ENCODE peak calls at places on chromosomes 13 and 19, in four cellular contexts. One of them, this sample, is unnamed.

GRCh38 chr13:111589321-111589720 is 268.9 kb downstream of the TEX29 start:
- DNase-seq in left lobe of liver: no peak
- DNase-seq in activated T-helper 1 cell treated with anti-CD3 and anti-CD28 coated beads, Interleukin-2, amount 50 U/mL, for 16 hours: no peak
- DNase-seq in fibroblast of pulmonary artery: no peak
- DNase-seq in this sample: no peak

GRCh38 chr13:110467516-110467915 is 94.0 kb downstream of the RAB20 start:
- DNase-seq in activated T-helper 1 cell treated with anti-CD3 and anti-CD28 coated beads, Interleukin-2, amount 50 U/mL, for 16 hours: no peak
- DNase-seq in left lobe of liver: no peak
- DNase-seq in fibroblast of pulmonary artery: no peak
- DNase-seq in this sample: no peak

GRCh38 chr13:43883636-43884035 is 3.9 kb downstream of the LACC1 start:
- DNase-seq in fibroblast of pulmonary artery: no peak
- DNase-seq in left lobe of liver: no peak
- DNase-seq in activated T-helper 1 cell treated with anti-CD3 and anti-CD28 coated beads, Interleukin-2, amount 50 U/mL, for 16 hours: no peak
- DNase-seq in this sample: peak

GRCh38 chr13:47112900-47113299 is 216.0 kb upstream of the HTR2A start:
- DNase-seq in fibroblast of pulmonary artery: no peak
- DNase-seq in left lobe of liver: no peak
- DNase-seq in activated T-helper 1 cell treated with anti-CD3 and anti-CD28 coated beads, Interleukin-2, amount 50 U/mL, for 16 hours: no peak
- DNase-seq in this sample: no peak

GRCh38 chr13:34640179-34640929 is 301.7 kb upstream of the NBEA start:
- DNase-seq in fibroblast of pulmonary artery: no peak
- DNase-seq in activated T-helper 1 cell treated with anti-CD3 and anti-CD28 coated beads, Interleukin-2, amount 50 U/mL, for 16 hours: no peak
- DNase-seq in left lobe of liver: no peak
- DNase-seq in this sample: no peak

GRCh38 chr19:46704379-46705076 is 12.4 kb downstream of the PRKD2 start:
- DNase-seq in activated T-helper 1 cell treated with anti-CD3 and anti-CD28 coated beads, Interleukin-2, amount 50 U/mL, for 16 hours: peak
- DNase-seq in fibroblast of pulmonary artery: peak
- DNase-seq in left lobe of liver: peak
- DNase-seq in this sample: no peak

GRCh38 chr19:35254341-35255297 is 5.8 kb downstream of the LSR start:
- DNase-seq in activated T-helper 1 cell treated with anti-CD3 and anti-CD28 coated beads, Interleukin-2, amount 50 U/mL, for 16 hours: no peak
- DNase-seq in fibroblast of pulmonary artery: no peak
- DNase-seq in left lobe of liver: peak
- DNase-seq in this sample: no peak

GRCh38 chr19:45280471-45280961 is 29.4 kb downstream of the MARK4 start:
- DNase-seq in activated T-helper 1 cell treated with anti-CD3 and anti-CD28 coated beads, Interleukin-2, amount 50 U/mL, for 16 hours: no peak
- DNase-seq in left lobe of liver: no peak
- DNase-seq in fibroblast of pulmonary artery: no peak
- DNase-seq in this sample: peak

GRCh38 chr13:40190656-40191100 is 475.8 kb downstream of the FOXO1 start:
- DNase-seq in activated T-helper 1 cell treated with anti-CD3 and anti-CD28 coated beads, Interleukin-2, amount 50 U/mL, for 16 hours: peak
- DNase-seq in fibroblast of pulmonary artery: peak
- DNase-seq in left lobe of liver: no peak
- DNase-seq in this sample: peak

GRCh38 chr13:102846261-102847015 is 606 bp downstream of the ERCC5 start:
- DNase-seq in fibroblast of pulmonary artery: peak
- DNase-seq in left lobe of liver: no peak
- DNase-seq in activated T-helper 1 cell treated with anti-CD3 and anti-CD28 coated beads, Interleukin-2, amount 50 U/mL, for 16 hours: peak
- DNase-seq in this sample: peak

GRCh38 chr19:32877323-32877912 is 7.9 kb upstream of the SLC7A9 start:
- DNase-seq in left lobe of liver: peak
- DNase-seq in activated T-helper 1 cell treated with anti-CD3 and anti-CD28 coated beads, Interleukin-2, amount 50 U/mL, for 16 hours: no peak
- DNase-seq in fibroblast of pulmonary artery: no peak
- DNase-seq in this sample: no peak

GRCh38 chr13:30569901-30570576 is 47.7 kb upstream of the USPL1 start:
- DNase-seq in fibroblast of pulmonary artery: peak
- DNase-seq in left lobe of liver: no peak
- DNase-seq in activated T-helper 1 cell treated with anti-CD3 and anti-CD28 coated beads, Interleukin-2, amount 50 U/mL, for 16 hours: no peak
- DNase-seq in this sample: peak

GRCh38 chr19:18002347-18002850 is 5.6 kb upstream of the ARRDC2 start:
- DNase-seq in fibroblast of pulmonary artery: no peak
- DNase-seq in left lobe of liver: no peak
- DNase-seq in activated T-helper 1 cell treated with anti-CD3 and anti-CD28 coated beads, Interleukin-2, amount 50 U/mL, for 16 hours: no peak
- DNase-seq in this sample: no peak

GRCh38 chr13:114128624-114129522 is 3.5 kb downstream of the RASA3 start:
- DNase-seq in activated T-helper 1 cell treated with anti-CD3 and anti-CD28 coated beads, Interleukin-2, amount 50 U/mL, for 16 hours: peak
- DNase-seq in left lobe of liver: no peak
- DNase-seq in fibroblast of pulmonary artery: peak
- DNase-seq in this sample: peak

GRCh38 chr13:88648598-88649373 is 977.6 kb downstream of the SLITRK5 start:
- DNase-seq in activated T-helper 1 cell treated with anti-CD3 and anti-CD28 coated beads, Interleukin-2, amount 50 U/mL, for 16 hours: no peak
- DNase-seq in left lobe of liver: no peak
- DNase-seq in fibroblast of pulmonary artery: no peak
- DNase-seq in this sample: no peak

GRCh38 chr19:18020212-18021067 is 12.5 kb downstream of the ARRDC2 start:
- DNase-seq in fibroblast of pulmonary artery: peak
- DNase-seq in left lobe of liver: peak
- DNase-seq in activated T-helper 1 cell treated with anti-CD3 and anti-CD28 coated beads, Interleukin-2, amount 50 U/mL, for 16 hours: no peak
- DNase-seq in this sample: peak

GRCh38 chr13:78680611-78681010 is 21.7 kb upstream of the OBI1 start:
- DNase-seq in activated T-helper 1 cell treated with anti-CD3 and anti-CD28 coated beads, Interleukin-2, amount 50 U/mL, for 16 hours: no peak
- DNase-seq in fibroblast of pulmonary artery: no peak
- DNase-seq in left lobe of liver: no peak
- DNase-seq in this sample: no peak

This sample was measured in amniotic epithelial cell.